ENCODE peak calls at places on chromosomes 11 and 22, in five cellular contexts. N, V, T, M and A are unnamed samples. For H3K4me1, the result is how much of the 10 kb centered on the place peaks cover.

GRCh38 chr11:65791719-65792213 is 4.9 kb downstream of the OVOL1 start:
- DNase-seq in N (peak), V (no peak), T (no peak), M (peak), A (no peak)

GRCh38 chr11:28674432-28675076 is 566.4 kb downstream of the METTL15 start:
- DNase-seq in N (no peak), V (peak), T (peak), M (no peak), A (no peak)

GRCh38 chr22:37189011-37189466 is 992 bp upstream of the C1QTNF6 start:
- DNase-seq in N (no peak), V (no peak), T (no peak), M (no peak), A (no peak)

GRCh38 chr11:111870113-111870512 is 1.3 kb downstream of the ALG9 start:
- DNase-seq in N (no peak), V (no peak), T (no peak), M (no peak), A (no peak)

GRCh38 chr22:49010086-49010863 is 817.4 kb downstream of the BRD1 start:
- DNase-seq in N (no peak), V (no peak), T (no peak), M (peak), A (no peak)

GRCh38 chr11:130313383-130314183 is 1.1 kb downstream of the ZBTB44 start:
- DNase-seq in N (no peak), V (no peak), T (peak), M (no peak), A (no peak)

GRCh38 chr22:45731041-45731797 is 59.6 kb downstream of the ATXN10 start:
- DNase-seq in N (no peak), V (peak), T (no peak), M (no peak), A (no peak)

GRCh38 chr11:28666632-28667031 is 558.4 kb downstream of the METTL15 start:
- DNase-seq in N (no peak), V (no peak), T (no peak), M (no peak), A (no peak)

GRCh38 chr11:124865902-124866851 is 945 bp downstream of the ROBO3 start:
- DNase-seq in N (no peak), V (no peak), T (peak), M (peak), A (no peak)

GRCh38 chr11:22774716-22775115 is 54.9 kb downstream of the SVIP start:
- DNase-seq in N (no peak), V (no peak), T (no peak), M (no peak), A (no peak)

GRCh38 chr11:90594658-90595057 is 371.8 kb upstream of the CHORDC1 start:
- DNase-seq in N (no peak), V (peak), T (no peak), M (no peak), A (no peak)

GRCh38 chr11:103842795-103843194 is 193.6 kb upstream of the DDI1 start:
- DNase-seq in N (no peak), V (no peak), T (no peak), M (no peak), A (peak)

GRCh38 chr11:95296621-95297025 is 65.6 kb upstream of the SESN3 start:
- DNase-seq in N (no peak), V (no peak), T (no peak), M (no peak), A (no peak)

GRCh38 chr11:117743121-117743815 is 53.7 kb downstream of the DSCAML1 start:
- DNase-seq in N (no peak), V (no peak), T (no peak), M (no peak), A (no peak)

GRCh38 chr11:47442514-47442913 is 6.4 kb downstream of the RAPSN start:
- DNase-seq in N (no peak), V (no peak), T (no peak), M (no peak), A (no peak)

GRCh38 chr11:9132203-9132878 is 40.9 kb upstream of the SCUBE2 start:
- DNase-seq in N (no peak), V (no peak), T (no peak), M (no peak), A (no peak)

GRCh38 chr22:36334838-36335603 is 52.7 kb downstream of the MYH9 start:
- DNase-seq in N (no peak), V (no peak), T (peak), M (no peak), A (no peak)

DNA sequence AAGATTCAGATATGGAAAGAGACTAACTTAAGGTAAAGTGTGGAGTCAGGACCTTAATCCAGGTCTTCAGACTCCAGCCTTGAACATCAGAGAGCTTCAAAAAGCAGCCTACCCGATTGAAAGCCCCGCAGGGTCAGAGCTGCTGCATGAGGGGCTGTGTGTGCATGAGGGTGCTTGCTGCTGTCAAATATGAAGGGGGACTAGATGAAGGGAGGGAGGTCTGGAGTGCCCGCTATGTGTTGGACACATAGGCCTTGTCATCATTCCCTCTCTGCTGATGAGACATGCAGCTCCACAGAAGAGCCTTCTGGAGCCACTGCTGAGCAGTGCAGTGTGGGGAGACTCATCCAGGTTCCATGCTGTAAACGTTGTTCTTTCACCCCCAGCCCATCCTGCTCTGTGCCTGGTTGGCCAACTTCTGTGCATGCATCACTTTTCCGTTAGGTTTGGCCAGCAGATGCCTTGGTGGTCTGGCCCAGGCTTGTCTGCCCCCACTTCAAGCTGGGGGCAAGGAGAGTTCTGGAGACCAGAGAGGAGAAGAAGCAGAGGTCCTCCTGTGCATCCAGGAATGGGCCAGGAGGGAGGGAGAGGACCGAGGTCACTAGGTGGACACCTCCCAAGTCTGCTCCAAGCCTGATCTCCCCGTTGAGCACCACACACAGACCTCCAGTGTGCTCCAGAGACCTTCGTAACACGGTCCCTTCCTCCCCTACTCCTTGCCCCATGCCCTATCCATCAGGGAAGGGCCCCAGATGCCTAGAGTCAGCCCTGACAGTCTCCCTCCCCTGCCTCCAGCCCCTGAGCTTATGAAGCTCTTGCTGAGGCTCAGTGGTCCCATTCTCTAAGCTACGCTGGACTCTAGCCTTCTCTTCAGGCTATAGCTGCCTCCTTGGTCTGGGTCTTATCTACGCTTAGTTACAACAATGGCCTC is 32.0 kb downstream of the LRRC32 start:
- DNase-seq in N (no peak), V (no peak), T (no peak), M (no peak), A (no peak)
- H3K4me1 ChIP-seq in N (under half), V (under half), T (under half), M (under half), A (under half)

GRCh38 chr11:96326954-96327353 is 16.0 kb downstream of the MAML2 start:
- DNase-seq in N (no peak), V (no peak), T (no peak), M (no peak), A (no peak)
- TF ChIP-seq EP300 in N (no peak), V (no peak), T (no peak), M (no peak), A (no peak)

DNA sequence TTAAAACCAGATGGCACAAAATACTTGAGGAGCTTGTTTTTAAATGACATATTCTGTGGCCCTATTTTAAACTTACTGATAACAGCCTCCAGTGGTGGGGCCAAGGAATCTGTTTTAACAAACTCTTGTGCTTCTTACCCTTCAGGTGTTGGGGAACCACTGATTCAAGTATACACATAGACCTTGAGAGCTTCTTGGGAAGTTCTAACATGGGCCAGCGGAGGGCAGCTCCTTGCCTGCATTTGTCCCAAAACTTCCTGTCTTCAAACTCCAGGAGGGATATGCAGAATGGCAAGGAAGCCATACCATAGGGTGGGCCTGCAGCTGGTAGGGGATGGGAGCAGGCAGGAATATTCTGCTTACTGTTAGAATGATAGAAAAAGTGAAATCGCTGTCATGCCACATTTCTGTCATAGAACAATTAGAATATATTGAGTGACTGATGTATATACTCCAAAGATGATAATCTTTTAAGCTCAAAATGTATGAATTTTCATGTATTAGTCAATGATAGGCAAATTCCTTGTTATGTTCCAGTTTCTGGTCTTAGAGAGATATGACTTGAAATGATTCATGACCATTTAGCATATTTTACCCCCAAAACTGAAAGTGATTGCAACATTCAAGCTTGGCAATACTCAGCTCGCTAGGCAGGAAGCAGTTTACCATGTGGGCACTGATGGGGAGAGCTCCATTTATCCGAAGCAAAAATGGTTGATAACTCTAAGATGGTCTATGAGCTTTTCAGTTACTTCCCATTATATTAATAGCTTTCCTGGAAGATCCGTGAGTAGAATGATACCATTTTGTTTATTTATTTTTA is 9.2 kb downstream of the EXT2 start:
- DNase-seq in N (no peak), V (peak), T (peak), M (no peak), A (no peak)
- TF ChIP-seq CTCF in N (no peak), V (no peak), T (peak), M (no peak), A (no peak)

GRCh38 chr11:68545796-68546195 is 85.2 kb downstream of the PPP6R3 start:
- DNase-seq in N (no peak), V (no peak), T (no peak), M (peak), A (no peak)
- H3K4me1 ChIP-seq in N (under half), V (under half), T (under half), M (under half), A (under half)

GRCh38 chr11:614583-615452 is 932 bp downstream of the IRF7 start:
- DNase-seq in N (peak), V (no peak), T (no peak), M (peak), A (no peak)

GRCh38 chr11:614091-614582 is 1.6 kb downstream of the IRF7 start:
- DNase-seq in N (no peak), V (no peak), T (no peak), M (no peak), A (no peak)

GRCh38 chr11:616320-617220 is 820 bp upstream of the IRF7 start:
- DNase-seq in N (no peak), V (no peak), T (no peak), M (no peak), A (no peak)

GRCh38 chr11:617248-617911 is 1.6 kb upstream of the IRF7 start:
- DNase-seq in N (no peak), V (no peak), T (no peak), M (no peak), A (no peak)

GRCh38 chr11:615453-616319 is at the start of gene IRF7:
- DNase-seq in N (peak), V (peak), T (peak), M (peak), A (peak)
- TF ChIP-seq EP300 in N (peak), V (no peak), T (no peak), M (no peak), A (peak)

DNA sequence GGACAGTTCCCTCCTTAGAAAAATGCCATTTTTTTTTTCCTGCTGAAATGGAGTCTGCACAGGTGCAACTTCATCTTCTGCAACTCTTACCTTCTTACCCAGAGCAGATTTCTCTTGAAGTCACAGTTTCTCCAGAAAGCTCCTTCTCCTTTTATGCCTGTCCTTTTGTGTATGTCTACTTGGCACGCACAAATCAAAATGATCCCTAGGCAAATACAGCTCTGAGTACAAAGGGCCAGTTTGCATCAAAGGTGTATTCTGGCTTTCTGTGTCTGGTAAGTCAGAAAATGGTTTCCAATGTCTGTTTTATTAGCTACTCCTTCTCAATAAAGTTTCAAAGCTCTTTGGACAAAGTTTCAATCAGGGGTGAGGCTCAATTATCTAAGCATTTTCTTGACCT is 2.5 kb downstream of the CLDN25 start:
- DNase-seq in N (no peak), V (no peak), T (no peak), M (no peak), A (no peak)
- TF ChIP-seq CTCF in N (no peak), V (no peak), T (no peak), M (no peak), A (no peak)

GRCh38 chr11:18766015-18766414 is 25.6 kb downstream of the PTPN5 start:
- DNase-seq in N (no peak), V (no peak), T (no peak), M (no peak), A (no peak)
- H3K4me1 ChIP-seq in N (under half), V (under half), T (under half), M (under half), A (under half)

DNA sequence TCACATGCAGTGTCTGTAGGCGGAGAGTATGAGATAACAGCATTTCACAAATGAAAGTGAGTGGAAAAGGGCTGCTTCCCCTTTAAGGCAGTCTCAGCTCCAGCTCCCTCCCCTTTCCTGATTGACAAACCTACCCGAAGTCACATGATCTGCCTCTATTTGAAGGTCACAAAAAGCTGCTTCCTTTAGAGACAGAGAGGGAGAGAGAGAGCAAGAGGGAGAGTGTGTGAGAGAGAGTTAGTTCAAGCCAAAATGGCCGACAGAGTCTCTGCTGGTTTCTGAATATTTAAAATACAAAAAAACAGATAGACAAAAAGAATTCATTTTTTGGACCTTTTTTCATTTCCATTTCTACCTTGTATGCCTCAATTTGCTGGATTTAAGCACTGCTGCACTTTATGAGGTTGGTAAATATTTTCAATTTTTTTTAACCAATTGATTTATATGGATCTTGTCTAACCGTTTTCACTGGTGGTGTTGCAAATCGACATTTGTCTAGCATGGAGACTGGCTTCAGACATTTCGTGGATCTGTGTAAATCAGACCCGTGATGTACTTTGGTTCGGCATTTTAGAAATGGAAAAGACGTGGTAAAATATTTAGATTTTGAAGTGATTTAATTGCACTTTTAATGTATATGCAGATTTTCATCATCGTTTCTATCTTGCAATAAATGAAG is at the start of gene TNRC6B:
- DNase-seq in N (peak), V (peak), T (peak), M (peak), A (peak)
- TF ChIP-seq EP300 in N (peak), V (no peak), T (peak), M (no peak), A (peak)

GRCh38 chr11:72336163-72336562 is 92.2 kb upstream of the PHOX2A start:
- DNase-seq in N (no peak), V (no peak), T (peak), M (no peak), A (no peak)

GRCh38 chr11:72334651-72335050 is 90.7 kb upstream of the PHOX2A start:
- DNase-seq in N (no peak), V (no peak), T (no peak), M (no peak), A (no peak)

GRCh38 chr11:72331761-72332160 is 87.8 kb upstream of the PHOX2A start:
- DNase-seq in N (no peak), V (no peak), T (no peak), M (no peak), A (no peak)

GRCh38 chr11:72330131-72330727 is 86.3 kb upstream of the PHOX2A start:
- DNase-seq in N (no peak), V (no peak), T (no peak), M (no peak), A (no peak)

GRCh38 chr11:72333657-72334056 is 89.7 kb upstream of the PHOX2A start:
- DNase-seq in N (no peak), V (peak), T (peak), M (no peak), A (no peak)
- TF ChIP-seq CTCF in N (no peak), V (no peak), T (peak), M (no peak), A (no peak)